ENCODE peak calls at places on chromosomes 6 and 20, in six cellular contexts. M is astrocyte of the spinal cord; P is choroid plexus epithelial cell; Q is CD8-positive, alpha-beta T cell; S is MCF 10A; H is chondrocyte. C is an unnamed sample.

GRCh38 chr6:36832313-36832712 is 6.9 kb downstream of the CPNE5 start:
- DNase-seq in S (no peak), P (no peak), Q (no peak), M (no peak), H (no peak), C (no peak)

GRCh38 chr6:92125681-92126080 is 1293.7 kb downstream of the EPHA7 start:
- DNase-seq in H (no peak), P (no peak), M (no peak), Q (no peak), S (no peak), C (no peak)

GRCh38 chr6:114157848-114158247 is 185.0 kb downstream of the HS3ST5 start:
- DNase-seq in P (no peak), H (no peak), S (no peak), Q (no peak), M (no peak), C (no peak)

GRCh38 chr20:14470231-14470894 is 133.0 kb upstream of the FLRT3 start:
- DNase-seq in S (no peak), H (no peak), M (no peak), P (no peak), Q (no peak), C (no peak)

GRCh38 chr6:146984251-146984924 is 219.8 kb upstream of the STXBP5 start:
- DNase-seq in M (no peak), P (peak), Q (no peak), S (no peak), H (no peak), C (no peak)

GRCh38 chr6:64505312-64505711 is 869.7 kb downstream of the PHF3 start:
- DNase-seq in M (no peak), S (peak), P (no peak), Q (no peak), H (no peak), C (peak)

GRCh38 chr6:25949695-25950094 is 12.9 kb upstream of the TRIM38 start:
- DNase-seq in M (no peak), H (no peak), S (no peak), P (no peak), Q (no peak), C (no peak)

GRCh38 chr6:150299873-150300485 is 68.8 kb upstream of the IYD start:
- DNase-seq in Q (no peak), M (no peak), S (no peak), P (no peak), H (no peak), C (no peak)

GRCh38 chr6:154613137-154613676 is 102.7 kb upstream of the CNKSR3 start:
- DNase-seq in M (peak), S (peak), H (no peak), Q (no peak), P (peak), C (no peak)

GRCh38 chr6:138815797-138816528 is 20.1 kb downstream of the ECT2L start:
- DNase-seq in Q (no peak), H (no peak), P (peak), S (peak), M (peak), C (no peak)

GRCh38 chr20:40497781-40498691 is 191.0 kb downstream of the MAFB start:
- DNase-seq in H (no peak), M (no peak), S (peak), P (no peak), Q (no peak), C (no peak)

GRCh38 chr20:10453241-10453640 is 18.1 kb downstream of the SLX4IP start:
- DNase-seq in S (no peak), H (no peak), P (no peak), Q (peak), M (no peak), C (no peak)

GRCh38 chr6:13354331-13355042 is 26.1 kb upstream of the TBC1D7 start:
- DNase-seq in P (peak), H (no peak), S (peak), M (peak), Q (no peak), C (no peak)

GRCh38 chr6:125027287-125027686 is 65.0 kb downstream of the RNF217 start:
- DNase-seq in P (no peak), M (no peak), Q (no peak), S (no peak), H (no peak), C (no peak)

GRCh38 chr6:10759312-10759839 is 11.8 kb downstream of the TMEM14B start:
- DNase-seq in S (peak), Q (no peak), P (peak), H (no peak), M (peak), C (no peak)

GRCh38 chr6:149896491-149896890 is 1.4 kb downstream of the RAET1E start:
- DNase-seq in S (peak), Q (no peak), H (no peak), M (peak), P (peak), C (no peak)

GRCh38 chr6:26092443-26092842 is 5.2 kb downstream of the HFE start:
- DNase-seq in M (no peak), P (no peak), S (no peak), H (no peak), Q (no peak), C (no peak)

GRCh38 chr20:38315290-38315966 is 11.5 kb downstream of the BPI start:
- DNase-seq in H (no peak), M (peak), Q (no peak), P (peak), S (peak), C (no peak)

GRCh38 chr6:28480253-28480932 is 35.2 kb downstream of the GPX6 start:
- DNase-seq in H (no peak), Q (no peak), S (no peak), P (no peak), M (no peak), C (no peak)

GRCh38 chr6:123030292-123030691 is 34.3 kb downstream of the CLVS2 start:
- DNase-seq in M (peak), H (no peak), Q (no peak), P (peak), S (peak), C (no peak)

GRCh38 chr6:28816909-28817807 is 106.6 kb downstream of the TRIM27 start:
- DNase-seq in P (peak), Q (no peak), S (peak), H (no peak), M (peak), C (no peak)

GRCh38 chr20:63230800-63231268 is 4.9 kb upstream of the BIRC7 start:
- DNase-seq in S (peak), M (peak), Q (peak), H (no peak), P (peak), C (peak)

GRCh38 chr20:11120451-11120850 is 446.7 kb upstream of the JAG1 start:
- DNase-seq in P (no peak), M (no peak), Q (no peak), H (no peak), S (no peak), C (no peak)

GRCh38 chr6:23414922-23415321 is 711.1 kb upstream of the NRSN1 start:
- DNase-seq in Q (no peak), M (no peak), S (no peak), P (no peak), H (no peak), C (no peak)

GRCh38 chr6:43373252-43373875 is 3.9 kb upstream of the ZNF318 start:
- DNase-seq in H (no peak), Q (no peak), S (no peak), P (no peak), M (no peak), C (no peak)

DNA sequence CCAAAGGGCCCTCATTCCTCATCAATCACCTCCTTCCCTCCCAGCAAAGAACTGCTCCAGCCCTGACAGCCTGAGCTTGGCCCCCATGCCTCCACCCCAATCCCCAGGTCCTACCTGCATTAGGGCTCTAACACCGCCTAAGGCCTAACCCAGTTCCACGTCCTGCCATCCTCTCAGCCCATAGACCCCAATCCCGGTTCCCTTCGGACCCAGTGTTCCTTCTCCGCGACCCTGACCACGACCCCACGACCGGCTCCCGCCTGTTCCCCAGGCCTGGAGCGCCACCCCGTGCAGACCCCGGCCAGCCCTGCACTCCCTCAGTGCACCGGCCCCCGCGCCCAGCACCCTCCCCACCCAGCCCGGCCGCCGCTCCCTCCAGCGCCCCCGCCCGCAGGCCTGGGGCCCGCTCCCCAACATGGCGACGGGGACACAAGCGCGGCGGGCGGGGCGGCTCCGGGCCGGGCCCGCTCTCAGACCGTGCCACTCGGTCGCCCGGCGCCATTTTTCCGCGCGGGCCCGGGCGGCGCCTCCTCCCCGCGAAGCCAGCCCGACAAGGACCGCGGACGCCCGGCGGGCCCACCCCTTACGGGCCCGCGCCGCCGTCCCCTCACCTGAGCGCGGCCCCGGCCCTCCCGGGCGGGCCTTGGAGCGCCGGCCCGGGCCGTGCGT is 456 bp downstream of the NCOA6 start:
- DNase-seq in M (peak), H (no peak), P (peak), Q (peak), S (peak), C (peak)
- TF ChIP-seq CTCF in M (no peak), H (peak), P (no peak), Q (no peak), S (no peak), C (peak)

GRCh38 chr6:96899019-96899418 is 1.3 kb upstream of the NDUFAF4 start:
- DNase-seq in P (peak), M (peak), S (peak), Q (no peak), H (no peak), C (peak)
- TF ChIP-seq CTCF in P (peak), M (peak), S (peak), Q (no peak), H (peak), C (peak)

GRCh38 chr6:49918787-49919186 is 45.2 kb downstream of the DEFB114 start:
- DNase-seq in H (no peak), M (no peak), S (no peak), Q (no peak), P (no peak), C (no peak)
- TF ChIP-seq CTCF in H (no peak), M (no peak), S (no peak), Q (no peak), P (no peak), C (no peak)

GRCh38 chr20:2752631-2753455 is 47.6 kb downstream of the CPXM1 start:
- DNase-seq in P (peak), S (peak), M (peak), Q (peak), H (no peak), C (peak)
- TF ChIP-seq CTCF in P (peak), S (peak), M (peak), Q (peak), H (peak), C (peak)

C was measured in neural crest cell.